ENCODE peak calls at places on chromosomes 16 and 17, in six cellular contexts. V, P, H, F, O and W are unnamed samples. For H3K4me1, the result is how much of the 10 kb centered on the place peaks cover.

GRCh38 chr17:28745052-28745776 is 1.4 kb downstream of the TRAF4 start:
- DNase-seq in P (peak), V (peak), H (peak), F (peak), O (peak), W (peak)

GRCh38 chr17:42405963-42406495 is 17.0 kb downstream of the CAVIN1 start:
- DNase-seq in V (peak), P (peak), O (peak), F (peak), H (peak), W (peak)

GRCh38 chr17:58332720-58333395 is 4.3 kb upstream of the TSPOAP1 start:
- DNase-seq in H (no peak), V (no peak), F (peak), P (no peak), O (no peak), W (no peak)

GRCh38 chr17:40371261-40371929 is 6.9 kb upstream of the GJD3 start:
- DNase-seq in V (no peak), F (no peak), P (no peak), O (no peak), H (no peak), W (no peak)

GRCh38 chr16:11201498-11202259 is 54.3 kb downstream of the SOCS1 start:
- DNase-seq in O (peak), P (no peak), V (no peak), F (no peak), H (no peak), W (peak)

GRCh38 chr17:82592751-82593589 is 55.3 kb downstream of the WDR45B start:
- DNase-seq in F (peak), V (peak), H (peak), P (peak), O (peak), W (peak)

GRCh38 chr17:2709173-2709661 is 2.3 kb downstream of the CLUH start:
- DNase-seq in O (no peak), H (no peak), F (no peak), V (no peak), P (peak), W (no peak)

GRCh38 chr17:44144966-44145739 is 3.4 kb downstream of the HROB start:
- DNase-seq in O (no peak), V (no peak), F (no peak), P (peak), H (no peak), W (no peak)

GRCh38 chr17:20983359-20983637 is 59.5 kb downstream of the USP22 start:
- DNase-seq in O (no peak), F (no peak), H (no peak), V (no peak), P (no peak), W (no peak)

GRCh38 chr16:68257251-68257905 is 6.9 kb upstream of the SLC7A6 start:
- DNase-seq in H (no peak), F (no peak), O (no peak), V (peak), P (no peak), W (peak)
- H3K4me1 ChIP-seq in H (under half), F (under half), O (under half), V (under half), P (under half), W (under half)

GRCh38 chr17:14429084-14429483 is 128.2 kb downstream of the HS3ST3B1 start:
- DNase-seq in H (no peak), V (no peak), O (no peak), F (no peak), P (no peak), W (no peak)
- H3K4me1 ChIP-seq in H (under half), V (under half), O (under half), F (under half), P (under half), W (under half)

DNA sequence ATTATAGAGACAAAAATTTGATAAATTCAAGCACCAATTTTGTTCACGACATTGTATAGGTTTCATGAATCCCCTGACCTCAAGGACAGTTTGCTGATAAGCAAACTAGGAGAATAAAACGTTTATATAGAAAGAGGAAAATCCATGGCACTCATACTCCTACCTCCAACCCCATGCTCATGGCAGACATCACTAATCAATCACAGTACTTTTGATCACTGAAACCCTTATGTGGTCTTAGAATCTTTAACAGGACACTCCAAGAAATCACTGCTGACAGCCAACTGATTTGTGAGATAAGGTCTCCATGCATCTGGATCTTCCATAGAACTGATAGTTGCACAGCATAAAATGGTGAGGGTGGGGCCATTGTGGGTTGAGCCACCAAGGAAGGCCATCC is 4.7 kb upstream of the NHERF1 start:
- DNase-seq in V (no peak), F (peak), O (no peak), H (no peak), P (no peak), W (no peak)
- H3K4me1 ChIP-seq in V (under half), F (half or more), O (under half), H (under half), P (under half), W (under half)

GRCh38 chr17:48444531-48445247 is 14.7 kb upstream of the SKAP1 start:
- DNase-seq in H (no peak), O (no peak), V (no peak), P (no peak), F (no peak), W (no peak)
- H3K4me1 ChIP-seq in H (under half), O (under half), V (under half), P (under half), F (half or more), W (under half)

DNA sequence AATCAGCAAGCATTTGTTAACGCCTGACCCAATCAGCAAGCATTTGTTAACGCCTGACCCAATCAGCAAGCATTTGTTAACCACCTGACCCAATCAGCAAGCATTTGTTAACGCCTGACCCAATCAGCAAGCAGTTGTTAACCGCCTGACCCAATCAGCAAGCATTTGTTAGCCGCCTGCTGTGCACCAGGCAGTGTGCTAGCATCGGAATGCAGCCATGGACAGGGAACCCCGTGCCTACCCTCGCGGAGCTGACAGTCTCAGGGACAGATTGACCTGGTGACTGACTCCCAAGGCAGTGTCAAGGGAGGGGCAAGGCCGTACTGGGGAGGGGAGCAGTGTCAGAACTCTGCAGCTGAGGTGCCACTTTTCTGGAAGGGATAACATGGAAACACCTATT is 66.9 kb downstream of the ABR start:
- DNase-seq in F (no peak), V (no peak), O (no peak), P (no peak), H (no peak), W (no peak)
- H3K4me1 ChIP-seq in F (half or more), V (under half), O (under half), P (under half), H (under half), W (under half)

GRCh38 chr16:85362443-85362842 is 250.2 kb upstream of the CIBAR2 start:
- DNase-seq in V (no peak), P (no peak), O (no peak), H (no peak), F (no peak), W (no peak)
- H3K4me1 ChIP-seq in V (half or more), P (under half), O (under half), H (under half), F (under half), W (under half)

GRCh38 chr16:56191807-56192643 is 736 bp downstream of the GNAO1 start:
- DNase-seq in P (peak), F (peak), H (no peak), O (no peak), V (peak), W (peak)

GRCh38 chr16:56193951-56194726 is 2.9 kb downstream of the GNAO1 start:
- DNase-seq in V (peak), P (peak), F (peak), H (peak), O (peak), W (no peak)

GRCh38 chr16:56192971-56193936 is 2.0 kb downstream of the GNAO1 start:
- DNase-seq in F (no peak), H (no peak), V (peak), O (no peak), P (peak), W (peak)

GRCh38 chr16:56190903-56191806 is at the start of gene GNAO1:
- DNase-seq in V (peak), O (peak), F (peak), P (peak), H (peak), W (peak)

DNA sequence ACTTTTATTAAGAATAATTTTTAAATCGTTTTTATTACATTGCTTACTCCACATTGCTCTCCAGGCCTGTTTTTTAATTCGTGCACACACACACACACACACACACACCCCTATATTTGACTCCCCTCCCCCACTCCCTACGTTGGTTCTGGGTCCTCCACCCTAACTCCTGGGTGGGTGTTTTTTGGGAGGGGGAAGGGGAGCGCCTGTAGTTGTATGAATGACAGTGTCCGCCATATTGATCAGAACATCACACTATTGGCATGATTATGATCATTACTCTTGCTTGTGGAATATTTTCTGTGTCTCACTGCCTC is 1.3 kb downstream of the GNAO1 start:
- DNase-seq in P (no peak), V (no peak), H (no peak), O (no peak), F (no peak), W (no peak)
- H3K4me1 ChIP-seq in P (under half), V (under half), H (under half), O (under half), F (under half), W (under half)

GRCh38 chr17:77408284-77408683 is 267.5 kb downstream of the SEC14L1 start:
- DNase-seq in O (no peak), P (no peak), F (no peak), V (no peak), H (peak), W (no peak)
- H3K4me1 ChIP-seq in O (under half), P (under half), F (half or more), V (under half), H (under half), W (under half)

GRCh38 chr17:17937958-17938357 is 34.2 kb downstream of the TOM1L2 start:
- DNase-seq in V (no peak), F (no peak), H (no peak), P (no peak), O (no peak), W (no peak)

GRCh38 chr17:17940451-17940911 is 31.7 kb downstream of the TOM1L2 start:
- DNase-seq in F (no peak), V (peak), O (no peak), H (no peak), P (no peak), W (peak)

GRCh38 chr17:17937450-17937849 is 34.8 kb downstream of the TOM1L2 start:
- DNase-seq in F (no peak), V (no peak), O (no peak), P (no peak), H (no peak), W (no peak)

GRCh38 chr17:17941015-17941414 is 31.2 kb downstream of the TOM1L2 start:
- DNase-seq in V (no peak), P (no peak), H (no peak), O (no peak), F (no peak), W (peak)

GRCh38 chr17:17938388-17939107 is 33.7 kb downstream of the TOM1L2 start:
- DNase-seq in F (no peak), H (no peak), V (no peak), O (no peak), P (no peak), W (no peak)
- H3K4me1 ChIP-seq in F (under half), H (under half), V (under half), O (half or more), P (under half), W (half or more)

DNA sequence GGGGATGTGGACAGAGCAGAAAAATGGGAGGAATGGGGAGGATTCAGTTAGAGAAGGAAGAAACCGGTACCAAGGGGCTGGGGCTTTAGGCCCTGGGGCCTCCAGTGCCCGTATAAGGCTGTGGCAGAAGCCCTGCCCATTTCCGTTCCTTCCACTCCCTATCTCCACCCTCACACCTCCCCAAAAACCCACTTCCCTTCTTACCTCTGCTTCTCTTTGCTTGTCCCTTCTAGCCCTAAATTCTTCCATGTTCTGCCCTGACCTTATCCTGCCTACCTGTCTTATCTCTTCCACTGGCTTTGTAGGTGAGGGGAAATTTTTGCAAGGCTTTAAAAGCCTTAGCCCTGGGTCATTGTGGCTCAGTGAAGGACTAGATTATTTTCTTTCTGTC is 4.1 kb downstream of the RNF167 start:
- DNase-seq in P (peak), V (no peak), H (no peak), O (no peak), F (peak), W (no peak)
- H3K4me1 ChIP-seq in P (under half), V (under half), H (under half), O (under half), F (half or more), W (under half)